ENCODE peak calls at places on chromosomes 2 and 18, in four cellular contexts. Z, T, I and J are unnamed samples.

GRCh38 chr2:67399831-67400489 is 2.8 kb downstream of the ETAA1 start:
- DNase-seq in Z (no peak), I (peak), T (no peak), J (peak)

GRCh38 chr18:23384778-23385736 is 68.0 kb upstream of the RIOK3 start:
- DNase-seq in I (no peak), Z (no peak), T (no peak), J (no peak)

GRCh38 chr2:159635006-159635746 is 18.8 kb upstream of the BAZ2B start:
- DNase-seq in T (no peak), Z (no peak), I (no peak), J (no peak)

GRCh38 chr2:164917296-164917903 is 37.9 kb downstream of the SLC38A11 start:
- DNase-seq in Z (no peak), I (peak), T (no peak), J (peak)

GRCh38 chr18:56709463-56709862 is 58.3 kb downstream of the WDR7 start:
- DNase-seq in T (no peak), Z (no peak), I (peak), J (peak)

GRCh38 chr2:201363857-201364560 is 6.9 kb upstream of the FLACC1 start:
- DNase-seq in I (peak), T (no peak), Z (no peak), J (peak)

GRCh38 chr2:20650412-20650879 is 452 bp downstream of the HS1BP3 start:
- DNase-seq in I (peak), Z (no peak), T (no peak), J (peak)

GRCh38 chr2:10977636-10978035 is 65.9 kb downstream of the KCNF1 start:
- DNase-seq in T (no peak), Z (no peak), I (no peak), J (no peak)